ENCODE peak calls at places on chromosome 12, in nine cellular contexts. One of them, this sample, is unnamed.

GRCh38 chr12:118373628-118374027 is 921 bp upstream of the TAOK3 start:
- DNase-seq in psoas muscle: no peak
- DNase-seq in heart left ventricle: no peak
- DNase-seq in mammary epithelial cell: no peak
- DNase-seq in HepG2: peak
- DNase-seq in A549: no peak
- DNase-seq in Jurkat, Clone E6-1: no peak
- DNase-seq in astrocyte of the spinal cord: no peak
- DNase-seq in ascending aorta: no peak
- DNase-seq in this sample: no peak

GRCh38 chr12:99960312-99960711 is 24.4 kb downstream of the ANKS1B start:
- DNase-seq in heart left ventricle: no peak
- DNase-seq in mammary epithelial cell: no peak
- DNase-seq in psoas muscle: no peak
- DNase-seq in astrocyte of the spinal cord: no peak
- DNase-seq in ascending aorta: no peak
- DNase-seq in Jurkat, Clone E6-1: peak
- DNase-seq in A549: no peak
- DNase-seq in HepG2: no peak
- DNase-seq in this sample: no peak

GRCh38 chr12:25830456-25830855 is 128.0 kb upstream of the RASSF8 start:
- DNase-seq in ascending aorta: no peak
- DNase-seq in A549: no peak
- DNase-seq in HepG2: no peak
- DNase-seq in psoas muscle: no peak
- DNase-seq in Jurkat, Clone E6-1: no peak
- DNase-seq in mammary epithelial cell: no peak
- DNase-seq in heart left ventricle: no peak
- DNase-seq in astrocyte of the spinal cord: peak
- DNase-seq in this sample: peak

GRCh38 chr12:43662736-43663135 is 95.9 kb downstream of the PUS7L start:
- DNase-seq in mammary epithelial cell: no peak
- DNase-seq in astrocyte of the spinal cord: no peak
- DNase-seq in A549: no peak
- DNase-seq in HepG2: no peak
- DNase-seq in ascending aorta: no peak
- DNase-seq in heart left ventricle: no peak
- DNase-seq in psoas muscle: no peak
- DNase-seq in Jurkat, Clone E6-1: no peak
- DNase-seq in this sample: no peak

GRCh38 chr12:58583541-58583940 is 336.8 kb downstream of the LRIG3 start:
- DNase-seq in HepG2: no peak
- DNase-seq in ascending aorta: no peak
- DNase-seq in heart left ventricle: no peak
- DNase-seq in astrocyte of the spinal cord: no peak
- DNase-seq in psoas muscle: peak
- DNase-seq in Jurkat, Clone E6-1: no peak
- DNase-seq in A549: no peak
- DNase-seq in mammary epithelial cell: no peak
- DNase-seq in this sample: peak

GRCh38 chr12:31644536-31644935 is 15.0 kb upstream of the ETFBKMT start:
- DNase-seq in astrocyte of the spinal cord: no peak
- DNase-seq in psoas muscle: no peak
- DNase-seq in mammary epithelial cell: no peak
- DNase-seq in Jurkat, Clone E6-1: no peak
- DNase-seq in A549: no peak
- DNase-seq in HepG2: no peak
- DNase-seq in heart left ventricle: no peak
- DNase-seq in ascending aorta: no peak
- DNase-seq in this sample: no peak

GRCh38 chr12:104694161-104694560 is 237.4 kb downstream of the CHST11 start:
- DNase-seq in HepG2: no peak
- DNase-seq in mammary epithelial cell: no peak
- DNase-seq in astrocyte of the spinal cord: peak
- DNase-seq in Jurkat, Clone E6-1: no peak
- DNase-seq in heart left ventricle: no peak
- DNase-seq in A549: no peak
- DNase-seq in psoas muscle: no peak
- DNase-seq in ascending aorta: no peak
- DNase-seq in this sample: no peak

GRCh38 chr12:3315201-3315661 is 175.8 kb upstream of the PRMT8 start:
- DNase-seq in astrocyte of the spinal cord: peak
- DNase-seq in mammary epithelial cell: peak
- DNase-seq in Jurkat, Clone E6-1: no peak
- DNase-seq in HepG2: no peak
- DNase-seq in heart left ventricle: peak
- DNase-seq in psoas muscle: peak
- DNase-seq in ascending aorta: no peak
- DNase-seq in A549: no peak
- DNase-seq in this sample: no peak

GRCh38 chr12:102917026-102917787 is at the start of gene PAH:
- DNase-seq in ascending aorta: no peak
- DNase-seq in heart left ventricle: no peak
- DNase-seq in astrocyte of the spinal cord: no peak
- DNase-seq in HepG2: peak
- DNase-seq in mammary epithelial cell: no peak
- DNase-seq in A549: no peak
- DNase-seq in Jurkat, Clone E6-1: no peak
- DNase-seq in psoas muscle: no peak
- DNase-seq in this sample: no peak

GRCh38 chr12:88597361-88597760 is 17.1 kb upstream of the KITLG start:
- DNase-seq in astrocyte of the spinal cord: no peak
- DNase-seq in Jurkat, Clone E6-1: no peak
- DNase-seq in mammary epithelial cell: no peak
- DNase-seq in ascending aorta: no peak
- DNase-seq in HepG2: no peak
- DNase-seq in psoas muscle: no peak
- DNase-seq in heart left ventricle: no peak
- DNase-seq in A549: no peak
- DNase-seq in this sample: no peak

GRCh38 chr12:78359530-78359929 is 505.0 kb upstream of the SYT1 start:
- DNase-seq in heart left ventricle: no peak
- DNase-seq in ascending aorta: no peak
- DNase-seq in A549: no peak
- DNase-seq in psoas muscle: no peak
- DNase-seq in HepG2: no peak
- DNase-seq in Jurkat, Clone E6-1: no peak
- DNase-seq in mammary epithelial cell: no peak
- DNase-seq in astrocyte of the spinal cord: peak
- DNase-seq in this sample: peak

GRCh38 chr12:16891673-16892072 is 285.7 kb upstream of the LMO3 start:
- DNase-seq in astrocyte of the spinal cord: no peak
- DNase-seq in Jurkat, Clone E6-1: no peak
- DNase-seq in heart left ventricle: no peak
- DNase-seq in mammary epithelial cell: peak
- DNase-seq in ascending aorta: no peak
- DNase-seq in psoas muscle: no peak
- DNase-seq in A549: no peak
- DNase-seq in HepG2: no peak
- DNase-seq in this sample: no peak

GRCh38 chr12:92871121-92871520 is 58.0 kb downstream of the EEA1 start:
- DNase-seq in Jurkat, Clone E6-1: no peak
- DNase-seq in mammary epithelial cell: no peak
- DNase-seq in HepG2: no peak
- DNase-seq in ascending aorta: no peak
- DNase-seq in heart left ventricle: no peak
- DNase-seq in A549: no peak
- DNase-seq in astrocyte of the spinal cord: no peak
- DNase-seq in psoas muscle: no peak
- DNase-seq in this sample: no peak

GRCh38 chr12:75862692-75863471 is 168.7 kb downstream of the PHLDA1 start:
- DNase-seq in heart left ventricle: no peak
- DNase-seq in mammary epithelial cell: peak
- DNase-seq in astrocyte of the spinal cord: peak
- DNase-seq in psoas muscle: no peak
- DNase-seq in Jurkat, Clone E6-1: no peak
- DNase-seq in HepG2: peak
- DNase-seq in ascending aorta: no peak
- DNase-seq in A549: peak
- DNase-seq in this sample: peak

GRCh38 chr12:550473-551260 is 90.9 kb downstream of the B4GALNT3 start:
- DNase-seq in Jurkat, Clone E6-1: no peak
- DNase-seq in heart left ventricle: no peak
- DNase-seq in HepG2: no peak
- DNase-seq in psoas muscle: no peak
- DNase-seq in ascending aorta: no peak
- DNase-seq in A549: no peak
- DNase-seq in astrocyte of the spinal cord: no peak
- DNase-seq in mammary epithelial cell: no peak
- DNase-seq in this sample: no peak

GRCh38 chr12:98401427-98401826 is 114.0 kb upstream of the TMPO start:
- DNase-seq in Jurkat, Clone E6-1: no peak
- DNase-seq in HepG2: no peak
- DNase-seq in mammary epithelial cell: no peak
- DNase-seq in astrocyte of the spinal cord: peak
- DNase-seq in A549: no peak
- DNase-seq in ascending aorta: no peak
- DNase-seq in heart left ventricle: no peak
- DNase-seq in psoas muscle: no peak
- DNase-seq in this sample: no peak

GRCh38 chr12:64098709-64099354 is 123.3 kb downstream of the KICS2 start:
- DNase-seq in HepG2: no peak
- DNase-seq in astrocyte of the spinal cord: peak
- DNase-seq in mammary epithelial cell: no peak
- DNase-seq in ascending aorta: no peak
- DNase-seq in psoas muscle: no peak
- DNase-seq in Jurkat, Clone E6-1: no peak
- DNase-seq in heart left ventricle: peak
- DNase-seq in A549: no peak
- DNase-seq in this sample: peak

DNA sequence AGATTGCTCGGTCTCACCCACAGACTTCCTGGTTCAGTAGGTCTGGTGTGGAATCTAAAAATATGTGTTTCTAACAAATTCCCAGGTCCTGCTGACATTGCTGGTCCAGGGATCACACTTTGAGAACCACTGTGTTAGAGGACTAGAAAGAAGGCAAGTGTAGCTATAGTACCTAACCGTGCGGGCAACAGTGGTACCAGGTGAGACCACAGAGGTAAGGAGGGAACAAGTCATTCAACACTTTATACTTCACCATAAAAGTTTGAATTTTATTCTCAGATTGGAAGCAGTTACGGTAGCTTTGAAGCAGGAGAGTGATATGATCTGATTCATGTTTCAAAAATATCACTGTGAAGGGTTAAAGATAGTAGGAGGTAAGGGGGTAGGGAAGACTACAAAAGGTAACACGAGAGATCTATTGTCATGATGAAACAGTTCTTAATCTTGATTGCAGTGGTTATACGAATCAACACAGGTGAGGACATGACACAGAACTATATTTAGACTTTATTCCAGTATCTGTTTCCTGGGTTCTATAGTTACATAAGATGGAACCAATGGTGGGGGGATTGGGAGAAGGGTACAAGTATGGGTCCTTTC is 73.5 kb downstream of the CDK17 start:
- DNase-seq in heart left ventricle: no peak
- DNase-seq in mammary epithelial cell: no peak
- DNase-seq in astrocyte of the spinal cord: no peak
- DNase-seq in Jurkat, Clone E6-1: no peak
- DNase-seq in ascending aorta: no peak
- DNase-seq in psoas muscle: no peak
- DNase-seq in HepG2: no peak
- DNase-seq in A549: no peak
- DNase-seq in this sample: no peak
- H3K4me3 ChIP-seq in heart left ventricle: no peak
- H3K4me3 ChIP-seq in mammary epithelial cell: no peak
- H3K4me3 ChIP-seq in astrocyte of the spinal cord: no peak
- H3K4me3 ChIP-seq in Jurkat, Clone E6-1: no peak
- H3K4me3 ChIP-seq in ascending aorta: no peak
- H3K4me3 ChIP-seq in psoas muscle: no peak
- H3K4me3 ChIP-seq in HepG2: no peak
- H3K4me3 ChIP-seq in A549: no peak
- H3K4me3 ChIP-seq in this sample: no peak

DNA sequence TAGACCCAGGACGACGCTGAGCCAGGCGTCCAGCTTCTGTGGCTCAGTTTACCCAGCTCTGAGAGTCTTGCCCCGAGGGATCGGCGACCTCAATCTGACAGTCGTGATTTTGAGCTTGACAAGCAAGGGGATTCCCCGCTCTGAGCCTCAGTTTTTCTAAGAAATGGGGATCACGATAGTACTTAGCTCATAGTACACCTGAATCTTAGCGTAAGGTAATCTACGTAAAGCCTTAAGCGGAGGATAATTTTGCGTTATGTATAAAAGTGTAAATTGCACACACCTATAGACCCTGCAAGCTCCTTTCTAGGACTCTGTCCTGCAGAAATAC is 285 bp downstream of the MVK start:
- DNase-seq in A549: no peak
- DNase-seq in Jurkat, Clone E6-1: no peak
- DNase-seq in ascending aorta: no peak
- DNase-seq in HepG2: no peak
- DNase-seq in astrocyte of the spinal cord: no peak
- DNase-seq in heart left ventricle: no peak
- DNase-seq in psoas muscle: no peak
- DNase-seq in mammary epithelial cell: no peak
- DNase-seq in this sample: no peak
- H3K4me3 ChIP-seq in A549: peak
- H3K4me3 ChIP-seq in Jurkat, Clone E6-1: peak
- H3K4me3 ChIP-seq in ascending aorta: peak
- H3K4me3 ChIP-seq in HepG2: peak
- H3K4me3 ChIP-seq in astrocyte of the spinal cord: peak
- H3K4me3 ChIP-seq in heart left ventricle: peak
- H3K4me3 ChIP-seq in psoas muscle: peak
- H3K4me3 ChIP-seq in mammary epithelial cell: peak
- H3K4me3 ChIP-seq in this sample: peak

GRCh38 chr12:52244615-52244994 is 11.6 kb downstream of the KRT7 start:
- DNase-seq in heart left ventricle: no peak
- DNase-seq in ascending aorta: no peak
- DNase-seq in HepG2: no peak
- DNase-seq in mammary epithelial cell: no peak
- DNase-seq in psoas muscle: no peak
- DNase-seq in A549: no peak
- DNase-seq in astrocyte of the spinal cord: no peak
- DNase-seq in Jurkat, Clone E6-1: no peak
- DNase-seq in this sample: no peak
- H3K4me3 ChIP-seq in heart left ventricle: no peak
- H3K4me3 ChIP-seq in ascending aorta: no peak
- H3K4me3 ChIP-seq in HepG2: no peak
- H3K4me3 ChIP-seq in mammary epithelial cell: no peak
- H3K4me3 ChIP-seq in psoas muscle: no peak
- H3K4me3 ChIP-seq in A549: peak
- H3K4me3 ChIP-seq in astrocyte of the spinal cord: no peak
- H3K4me3 ChIP-seq in Jurkat, Clone E6-1: no peak
- H3K4me3 ChIP-seq in this sample: no peak

DNA sequence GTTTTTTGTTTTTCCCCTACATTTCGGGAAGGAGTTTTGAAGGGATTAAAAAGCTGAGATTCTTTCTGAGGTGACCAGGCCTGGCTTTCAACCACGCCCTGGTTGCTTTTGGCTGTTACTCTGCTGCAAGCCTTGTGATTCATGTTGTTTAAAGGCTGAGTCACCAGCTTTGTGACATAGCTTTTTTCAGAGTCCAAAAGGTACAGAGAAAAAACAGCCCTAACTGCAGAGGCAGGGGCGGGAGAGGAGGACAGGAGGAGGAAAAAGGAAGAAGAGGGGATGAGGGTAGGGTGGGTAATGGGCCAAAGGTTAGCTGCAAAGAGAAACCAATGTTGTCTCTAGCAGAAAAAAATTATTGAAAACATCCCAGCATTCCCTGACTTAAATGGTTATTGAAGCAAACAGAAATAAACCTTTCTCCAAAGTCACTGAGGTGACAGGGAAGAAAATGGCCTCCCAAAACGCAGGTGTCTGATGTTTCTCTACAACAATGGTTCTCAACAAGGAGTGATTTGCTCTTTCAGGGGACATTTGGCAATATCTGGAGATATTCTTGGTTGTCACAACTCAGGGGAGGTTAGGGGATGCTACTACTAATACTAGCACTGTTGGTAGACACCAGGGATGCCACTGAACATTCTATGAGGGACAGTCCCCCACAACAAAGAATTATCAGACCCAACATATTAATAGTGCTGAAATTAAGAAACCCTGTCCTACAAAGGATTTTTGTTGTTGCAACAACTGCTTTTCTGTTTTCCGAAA is 2.1 kb upstream of the UBC start:
- DNase-seq in psoas muscle: peak
- DNase-seq in A549: no peak
- DNase-seq in HepG2: peak
- DNase-seq in ascending aorta: peak
- DNase-seq in Jurkat, Clone E6-1: peak
- DNase-seq in astrocyte of the spinal cord: peak
- DNase-seq in heart left ventricle: peak
- DNase-seq in mammary epithelial cell: peak
- DNase-seq in this sample: peak
- H3K4me3 ChIP-seq in psoas muscle: peak
- H3K4me3 ChIP-seq in A549: peak
- H3K4me3 ChIP-seq in HepG2: peak
- H3K4me3 ChIP-seq in ascending aorta: peak
- H3K4me3 ChIP-seq in Jurkat, Clone E6-1: peak
- H3K4me3 ChIP-seq in astrocyte of the spinal cord: peak
- H3K4me3 ChIP-seq in heart left ventricle: no peak
- H3K4me3 ChIP-seq in mammary epithelial cell: peak
- H3K4me3 ChIP-seq in this sample: peak